ENCODE peak calls at places on chromosomes 13 and 19, in five cellular contexts. A, X, J, C and G are unnamed samples.
A peak's percentile ranks its signal among the peaks of the same experiment; 100 is the strongest.

GRCh38 chr19:4709440-4710280 is 14.0 kb downstream of the DPP9 start:
- DNase-seq in A (no peak), J (no peak), X (no peak), C (no peak), G (no peak)

GRCh38 chr13:95494082-95494681 is 58.3 kb upstream of the CLDN10 start:
- DNase-seq in X (peak; percentile 44), C (no peak), A (peak; percentile 62), J (peak; percentile 69), G (peak; percentile 66)

GRCh38 chr13:20814224-20814910 is 40.6 kb upstream of the EEF1AKMT1 start:
- DNase-seq in A (peak; percentile 96), C (no peak), X (no peak), J (peak; percentile 96), G (peak; percentile 40)

GRCh38 chr13:45328661-45329105 is 12.3 kb downstream of the TPT1 start:
- DNase-seq in C (no peak), A (peak; percentile 89), X (no peak), J (peak; percentile 57), G (no peak)

GRCh38 chr13:103156346-103156998 is 90.3 kb upstream of the SLC10A2 start:
- DNase-seq in J (no peak), X (no peak), C (no peak), A (no peak), G (no peak)

GRCh38 chr13:71864981-71865857 is 1.8 kb downstream of the DACH1 start:
- DNase-seq in A (no peak), J (peak; percentile 34), C (peak; percentile 41), X (no peak), G (peak; percentile 12)

GRCh38 chr19:27681972-27682371 is 1531.0 kb downstream of the UQCRFS1 start:
- DNase-seq in J (no peak), C (no peak), X (no peak), A (no peak), G (no peak)

GRCh38 chr19:33471111-33471996 is 50.2 kb downstream of the PEPD start:
- DNase-seq in X (no peak), A (no peak), C (no peak), J (no peak), G (no peak)

GRCh38 chr19:52741951-52742485 is 7.2 kb upstream of the ZNF611 start:
- DNase-seq in A (no peak), C (no peak), X (no peak), J (no peak), G (peak; percentile 97)
- H2BK120ac ChIP-seq in A (no peak overlapping the region), C (no peak overlapping the region), X (no peak overlapping the region), J (no peak overlapping the region), G (peak overlapping the region; percentile 73)

DNA sequence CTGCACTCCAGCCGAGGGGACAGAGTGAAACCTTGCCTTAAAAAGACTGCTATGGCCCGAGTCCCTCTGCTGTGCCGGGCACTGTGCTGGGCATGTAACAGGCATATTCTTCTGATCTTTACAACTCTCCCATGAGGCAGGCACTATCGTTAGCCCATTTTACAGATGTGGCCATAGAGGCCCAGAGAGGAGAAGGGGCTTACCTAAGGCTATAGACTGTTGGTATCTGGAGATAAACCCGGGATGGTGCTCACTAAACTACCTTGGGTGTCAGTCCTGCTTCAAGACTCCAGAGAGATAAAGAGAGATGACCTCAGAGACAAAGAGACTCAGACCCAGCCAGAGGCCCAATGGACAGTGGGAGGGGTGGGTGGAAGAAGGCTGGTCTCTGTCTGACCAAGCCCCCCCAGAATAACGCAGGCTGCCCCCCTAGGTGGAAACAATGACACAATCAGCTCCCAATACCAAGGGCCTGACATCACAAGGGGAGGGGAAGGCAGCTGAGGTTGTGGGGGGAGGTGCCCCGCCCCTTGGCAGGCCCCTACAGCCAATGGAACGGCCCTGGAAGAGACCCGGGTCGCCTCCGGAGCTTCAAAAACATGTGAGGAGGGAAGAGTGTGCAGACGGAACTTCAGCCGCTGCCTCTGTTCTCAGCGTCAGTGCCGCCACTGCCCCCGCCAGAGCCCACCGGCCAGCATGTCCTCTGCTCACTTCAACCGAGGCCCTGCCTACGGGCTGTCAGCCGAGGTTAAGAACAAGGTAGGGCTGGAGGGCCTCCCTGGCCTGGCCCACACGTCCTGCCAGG is at the start of gene CNN1:
- DNase-seq in X (no peak), J (peak; percentile 94), A (peak; percentile 90), C (peak; percentile 88), G (peak; percentile 98)
- H3K23ac ChIP-seq in X (peak within 1 kb of the TSS; percentile 75), J (no peak within 1 kb of the TSS), A (peak within 1 kb of the TSS; percentile 92), C (no peak within 1 kb of the TSS), G (no peak within 1 kb of the TSS)

GRCh38 chr19:15828121-15828620 is 12.7 kb upstream of the OR10H1 start:
- DNase-seq in C (no peak), X (no peak), J (no peak), A (no peak), G (peak; percentile 8)
- H2BK120ac ChIP-seq in C (no peak overlapping the region), X (no peak overlapping the region), J (no peak overlapping the region), A (no peak overlapping the region), G (no peak overlapping the region)

DNA sequence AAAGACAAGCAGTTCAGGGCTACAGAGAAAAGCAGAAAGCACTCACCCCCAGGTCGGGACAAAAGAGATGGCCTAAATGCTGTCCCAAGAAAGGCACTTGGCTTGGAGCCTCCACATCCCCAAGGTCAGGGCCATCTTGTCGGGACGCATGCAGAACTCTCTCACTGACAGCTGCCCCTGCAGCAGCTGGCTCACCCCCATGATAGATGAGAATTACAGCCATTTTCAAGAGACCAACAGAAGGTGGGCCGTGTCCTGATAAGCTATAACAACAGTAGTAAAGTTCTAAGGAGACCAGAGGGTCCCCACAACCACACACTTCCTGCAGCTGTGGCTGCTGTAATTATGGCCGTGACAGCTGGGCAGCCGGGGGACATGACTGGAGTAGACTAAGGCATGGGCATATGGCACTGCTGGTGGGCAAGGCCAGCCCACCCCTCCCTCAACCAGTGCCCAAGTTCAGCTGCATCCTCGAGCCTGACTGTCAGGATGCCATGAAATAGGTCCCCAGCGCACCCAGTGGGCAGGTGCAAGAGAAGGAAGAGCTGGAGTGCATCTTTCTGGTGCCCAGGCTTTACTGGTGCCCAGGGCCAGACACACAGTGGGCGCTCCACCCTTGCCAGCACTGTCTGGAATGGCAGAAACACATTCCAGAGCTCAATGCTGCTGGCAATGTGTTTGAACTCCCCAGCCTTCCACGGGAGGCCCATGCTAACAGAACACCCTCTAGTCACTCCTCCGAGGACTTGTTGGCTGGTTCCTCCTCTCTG is 436.7 kb upstream of the ZNF507 start:
- DNase-seq in X (no peak), J (no peak), C (no peak), A (no peak), G (no peak)
- H3K23ac ChIP-seq in X (no peak overlapping the region), J (no peak overlapping the region), C (no peak overlapping the region), A (no peak overlapping the region), G (no peak overlapping the region)

GRCh38 chr19:46860125-46860845 is 512 bp upstream of the ARHGAP35 start:
- DNase-seq in A (peak; percentile 98), X (peak; percentile 97), J (peak; percentile 99), C (peak; percentile 99), G (peak; percentile 99)
- H2BK120ac ChIP-seq in A (peak overlapping the region; percentile 75), X (peak overlapping the region; percentile 97), J (peak overlapping the region; percentile 97), C (no peak overlapping the region), G (no peak overlapping the region)

GRCh38 chr19:15633122-15633521 is 7.6 kb upstream of the CYP4F3 start:
- DNase-seq in X (no peak), J (no peak), C (no peak), A (no peak), G (no peak)
- H3K23ac ChIP-seq in X (no peak overlapping the region), J (no peak overlapping the region), C (no peak overlapping the region), A (no peak overlapping the region), G (no peak overlapping the region)

GRCh38 chr19:56372281-56372680 is 21.1 kb downstream of the ZNF582 start:
- DNase-seq in C (no peak), J (no peak), X (no peak), A (no peak), G (no peak)

GRCh38 chr19:56369886-56370676 is 23.3 kb downstream of the ZNF582 start:
- DNase-seq in A (no peak), X (no peak), J (no peak), C (no peak), G (no peak)

DNA sequence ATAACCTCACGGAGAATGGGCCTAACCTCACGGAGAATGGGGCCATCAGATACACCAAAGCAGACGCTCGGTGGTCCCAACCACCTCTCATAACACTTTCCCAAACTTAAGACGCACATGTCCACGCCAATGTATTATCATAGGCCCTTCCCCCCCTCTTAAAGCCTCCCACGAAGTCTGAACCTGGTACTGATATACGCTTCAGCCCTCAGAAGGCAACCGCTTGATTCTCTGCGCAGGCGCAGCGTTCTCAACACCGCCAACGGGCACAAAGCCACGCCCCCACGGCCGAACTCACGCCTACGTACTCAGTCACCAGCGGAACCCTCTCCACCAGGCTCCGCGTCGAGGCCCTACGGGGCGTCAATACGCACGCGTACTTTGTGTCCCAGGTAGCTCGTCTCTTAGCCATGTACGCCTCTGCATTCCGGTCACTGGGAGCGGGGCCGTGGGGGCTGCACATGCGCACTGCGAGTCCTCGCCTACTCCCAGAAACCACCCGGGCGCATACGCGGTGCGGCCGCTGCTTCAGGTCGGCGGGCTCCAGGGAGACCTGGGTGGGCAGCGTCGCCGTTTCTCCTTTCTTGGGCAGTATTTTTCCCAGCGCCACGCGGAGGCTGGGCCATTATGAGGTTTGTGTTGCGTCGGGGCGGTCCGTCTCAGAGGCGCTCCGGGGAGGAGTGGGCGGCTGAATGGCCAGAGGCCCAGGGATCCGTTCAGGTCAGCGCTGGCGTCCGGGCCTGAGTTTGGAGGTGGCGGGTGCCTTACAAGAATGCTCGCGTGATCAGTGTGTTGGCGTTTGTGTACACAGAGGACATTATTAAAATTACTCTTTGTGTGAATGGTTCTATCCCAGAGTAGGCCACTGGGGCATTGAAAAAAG is 25.3 kb downstream of the ZNF582 start:
- DNase-seq in X (peak; percentile 91), C (peak; percentile 90), A (peak; percentile 89), J (peak; percentile 97), G (peak; percentile 99)
- H2BK120ac ChIP-seq in X (no peak overlapping the region), C (no peak overlapping the region), A (no peak overlapping the region), J (no peak overlapping the region), G (peak overlapping the region; percentile 19)

DNA sequence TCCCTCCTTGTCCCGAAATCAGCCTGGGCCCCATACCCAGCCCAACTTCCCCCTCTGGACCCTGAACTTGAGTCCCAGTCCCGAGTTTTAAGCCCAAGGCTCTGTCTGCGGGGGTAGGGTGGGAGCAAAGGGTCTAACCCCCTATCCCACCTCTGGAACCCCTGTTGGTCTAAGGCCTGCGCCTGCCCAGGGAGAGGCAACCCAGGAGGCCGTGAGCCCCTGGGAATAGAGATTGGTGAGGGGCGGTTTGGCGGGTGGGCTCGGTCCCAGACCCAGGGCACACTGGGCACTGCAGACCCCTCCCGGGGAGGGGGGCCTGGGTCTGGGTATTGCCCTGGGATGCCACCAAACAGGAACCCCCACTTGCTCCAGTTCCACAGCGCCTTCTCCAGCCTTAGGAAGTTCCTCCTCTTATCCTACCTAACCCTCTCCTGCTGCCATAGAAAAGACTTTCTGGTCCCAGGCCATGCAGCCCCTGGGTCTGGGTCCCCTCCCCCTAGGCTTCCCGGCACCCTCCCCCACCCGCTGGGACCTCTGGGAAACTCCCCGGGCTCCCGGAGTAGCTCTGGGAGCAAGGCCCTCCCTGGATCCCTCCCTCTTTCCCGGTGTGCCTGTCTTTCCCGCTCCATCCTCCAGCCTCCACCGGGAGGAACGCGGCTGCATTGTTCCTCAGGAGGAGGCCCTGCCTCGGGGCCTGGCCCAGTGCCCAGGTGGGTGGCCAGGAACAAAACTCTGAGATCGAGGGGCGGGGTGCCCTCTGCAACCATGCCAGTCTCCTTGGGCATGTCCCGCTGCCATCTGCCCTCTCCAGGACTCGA is 33.6 kb upstream of the NANOS3 start:
- DNase-seq in J (peak; percentile 86), A (peak; percentile 47), X (no peak), C (peak; percentile 74), G (peak; percentile 84)
- H3K23ac ChIP-seq in J (no peak overlapping the region), A (peak overlapping the region; percentile 74), X (peak overlapping the region; percentile 85), C (no peak overlapping the region), G (no peak overlapping the region)